ENCODE peak calls at places on chromosome 10, in seven cellular contexts. R is stimulated activated CD8-positive, alpha-beta memory T cell treated with anti-CD3 and anti-CD28 coated beads, Interleukin-2, amount 100 ng/mL, for 1 hour; Q is psoas muscle; C is endothelial cell; Y is AG09309; P is MCF 10A; F is thoracic aorta. J is an unnamed sample.

GRCh38 chr10:70007116-70007820 is 45.4 kb upstream of the MACROH2A2 start:
- DNase-seq in F (no peak), Q (no peak), Y (no peak), R (no peak), C (no peak), P (no peak), J (no peak)

GRCh38 chr10:77456414-77456813 is 181.2 kb downstream of the KCNMA1 start:
- DNase-seq in P (no peak), F (no peak), C (no peak), R (no peak), Q (no peak), Y (no peak), J (no peak)

GRCh38 chr10:9254353-9254752 is 1199.9 kb downstream of the GATA3 start:
- DNase-seq in C (no peak), P (no peak), R (no peak), Y (peak), F (no peak), Q (no peak), J (no peak)

GRCh38 chr10:110138197-110138812 is 69.1 kb upstream of the MXI1 start:
- DNase-seq in Y (peak), F (no peak), C (no peak), Q (no peak), R (no peak), P (peak), J (no peak)

GRCh38 chr10:70540089-70540788 is 61.7 kb downstream of the PALD1 start:
- DNase-seq in Y (no peak), Q (no peak), P (peak), R (no peak), C (peak), F (no peak), J (no peak)

GRCh38 chr10:56035489-56035888 is 325.6 kb downstream of the ZWINT start:
- DNase-seq in R (no peak), P (no peak), F (no peak), Y (no peak), Q (no peak), C (no peak), J (no peak)

GRCh38 chr10:4081691-4082111 is 296.7 kb upstream of the KLF6 start:
- DNase-seq in P (no peak), Q (no peak), Y (no peak), C (no peak), F (no peak), R (no peak), J (peak)

GRCh38 chr10:32954080-32954479 is 4.0 kb downstream of the ITGB1 start:
- DNase-seq in R (no peak), Y (no peak), Q (no peak), P (no peak), F (no peak), C (no peak), J (no peak)

GRCh38 chr10:132193907-132194552 is 7.3 kb downstream of the DPYSL4 start:
- DNase-seq in F (no peak), P (peak), C (no peak), Y (no peak), R (no peak), Q (peak), J (peak)

GRCh38 chr10:38025283-38025682 is 14.8 kb downstream of the ZNF33A start:
- DNase-seq in Q (no peak), P (no peak), Y (no peak), R (no peak), F (no peak), C (no peak), J (no peak)